ENCODE peak calls at places on chromosome 4, in eight cellular contexts. One of them, this sample, is unnamed.

GRCh38 chr4:143771269-143771668 is 70.8 kb upstream of the FREM3 start:
- DNase-seq in endothelial cell of umbilical vein: no peak
- DNase-seq in HCT116: no peak
- DNase-seq in GM23338: no peak
- DNase-seq in GM12878: no peak
- DNase-seq in HepG2: no peak
- DNase-seq in K562: no peak
- DNase-seq in H1: no peak
- DNase-seq in this sample: no peak

GRCh38 chr4:165355900-165356300 is 22.9 kb upstream of the CPE start:
- DNase-seq in endothelial cell of umbilical vein: peak; percentile 50
- DNase-seq in HCT116: peak; percentile 59
- DNase-seq in GM23338: peak; percentile 82
- DNase-seq in GM12878: no peak
- DNase-seq in HepG2: peak; percentile 72
- DNase-seq in K562: no peak
- DNase-seq in H1: no peak
- DNase-seq in this sample: no peak

GRCh38 chr4:3442959-3443749 is 1.4 kb downstream of the HGFAC start:
- DNase-seq in endothelial cell of umbilical vein: peak; percentile 27
- DNase-seq in HCT116: no peak
- DNase-seq in GM23338: peak; percentile 64
- DNase-seq in GM12878: no peak
- DNase-seq in HepG2: peak; percentile 39
- DNase-seq in K562: peak; percentile 84
- DNase-seq in H1: peak; percentile 93
- DNase-seq in this sample: no peak

GRCh38 chr4:74840931-74841330 is 46.6 kb upstream of the BTC start:
- DNase-seq in endothelial cell of umbilical vein: no peak
- DNase-seq in HCT116: no peak
- DNase-seq in GM23338: no peak
- DNase-seq in GM12878: no peak
- DNase-seq in HepG2: no peak
- DNase-seq in K562: no peak
- DNase-seq in H1: no peak
- DNase-seq in this sample: no peak

GRCh38 chr4:168451744-168452394 is 28.4 kb downstream of the DDX60L start:
- DNase-seq in endothelial cell of umbilical vein: peak; percentile 76
- DNase-seq in HCT116: peak; percentile 68
- DNase-seq in GM23338: no peak
- DNase-seq in GM12878: no peak
- DNase-seq in HepG2: no peak
- DNase-seq in K562: no peak
- DNase-seq in H1: no peak
- DNase-seq in this sample: no peak

GRCh38 chr4:38650133-38650532 is 13.9 kb upstream of the KLF3 start:
- DNase-seq in endothelial cell of umbilical vein: no peak
- DNase-seq in HCT116: no peak
- DNase-seq in GM23338: peak; percentile 34
- DNase-seq in GM12878: no peak
- DNase-seq in HepG2: no peak
- DNase-seq in K562: no peak
- DNase-seq in H1: no peak
- DNase-seq in this sample: no peak

GRCh38 chr4:140136509-140136908 is 17.5 kb downstream of the MAML3 start:
- DNase-seq in endothelial cell of umbilical vein: peak; percentile 20
- DNase-seq in HCT116: no peak
- DNase-seq in GM23338: no peak
- DNase-seq in GM12878: no peak
- DNase-seq in HepG2: no peak
- DNase-seq in K562: no peak
- DNase-seq in H1: no peak
- DNase-seq in this sample: no peak

GRCh38 chr4:4499438-4500123 is 42.3 kb downstream of the STX18 start:
- DNase-seq in endothelial cell of umbilical vein: no peak
- DNase-seq in HCT116: no peak
- DNase-seq in GM23338: no peak
- DNase-seq in GM12878: no peak
- DNase-seq in HepG2: no peak
- DNase-seq in K562: no peak
- DNase-seq in H1: no peak
- DNase-seq in this sample: no peak

GRCh38 chr4:123994917-123995316 is 598.3 kb downstream of the SPRY1 start:
- DNase-seq in endothelial cell of umbilical vein: no peak
- DNase-seq in HCT116: peak; percentile 7
- DNase-seq in GM23338: peak; percentile 49
- DNase-seq in GM12878: no peak
- DNase-seq in HepG2: no peak
- DNase-seq in K562: no peak
- DNase-seq in H1: no peak
- DNase-seq in this sample: no peak

GRCh38 chr4:112102875-112103370 is 42.3 kb upstream of the FAM241A start:
- DNase-seq in endothelial cell of umbilical vein: peak; percentile 19
- DNase-seq in HCT116: no peak
- DNase-seq in GM23338: no peak
- DNase-seq in GM12878: no peak
- DNase-seq in HepG2: no peak
- DNase-seq in K562: no peak
- DNase-seq in H1: no peak
- DNase-seq in this sample: no peak

GRCh38 chr4:112094330-112094729 is 50.9 kb upstream of the FAM241A start:
- DNase-seq in endothelial cell of umbilical vein: no peak
- DNase-seq in HCT116: no peak
- DNase-seq in GM23338: no peak
- DNase-seq in GM12878: no peak
- DNase-seq in HepG2: no peak
- DNase-seq in K562: no peak
- DNase-seq in H1: no peak
- DNase-seq in this sample: no peak

GRCh38 chr4:112098841-112099240 is 46.4 kb upstream of the FAM241A start:
- DNase-seq in endothelial cell of umbilical vein: no peak
- DNase-seq in HCT116: no peak
- DNase-seq in GM23338: no peak
- DNase-seq in GM12878: no peak
- DNase-seq in HepG2: no peak
- DNase-seq in K562: no peak
- DNase-seq in H1: no peak
- DNase-seq in this sample: no peak

DNA sequence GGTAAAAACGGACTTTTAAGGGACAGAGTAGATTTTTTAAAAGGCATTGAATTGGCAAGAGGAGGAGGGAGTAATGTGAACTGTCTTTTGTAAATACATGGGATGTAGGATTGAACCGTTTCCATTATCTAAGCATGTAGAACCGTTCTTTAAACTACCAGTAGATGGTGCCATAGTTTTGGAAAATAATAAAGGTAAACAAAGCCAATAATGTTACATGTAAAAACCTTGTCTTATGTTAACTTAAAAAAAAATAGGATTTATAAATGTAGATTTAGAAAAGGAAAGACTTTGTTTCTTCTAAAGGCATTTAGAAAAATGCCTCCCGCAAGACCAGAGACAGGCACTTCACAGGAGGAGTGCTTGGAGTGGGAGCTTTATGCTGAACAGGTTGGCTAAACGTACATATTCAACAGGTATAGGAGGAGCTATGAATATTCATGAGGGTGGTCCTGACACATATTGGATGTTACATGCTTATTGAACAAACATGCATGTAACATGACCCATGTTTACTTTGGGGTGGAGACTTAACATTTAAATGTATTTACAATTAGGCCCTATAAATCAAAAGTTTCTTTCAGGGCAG is 45.5 kb upstream of the FAM241A start:
- DNase-seq in endothelial cell of umbilical vein: peak; percentile 80
- DNase-seq in HCT116: peak; percentile 61
- DNase-seq in GM23338: peak; percentile 68
- DNase-seq in GM12878: peak; percentile 27
- DNase-seq in HepG2: peak; percentile 57
- DNase-seq in K562: peak; percentile 35
- DNase-seq in H1: no peak
- DNase-seq in this sample: peak; percentile 45
- H3K4me3 ChIP-seq in endothelial cell of umbilical vein: no peak overlapping the region
- H3K4me3 ChIP-seq in HCT116: no peak overlapping the region
- H3K4me3 ChIP-seq in GM23338: no peak overlapping the region
- H3K4me3 ChIP-seq in GM12878: no peak overlapping the region
- H3K4me3 ChIP-seq in HepG2: no peak overlapping the region
- H3K4me3 ChIP-seq in K562: no peak overlapping the region
- H3K4me3 ChIP-seq in H1: no peak overlapping the region
- H3K4me3 ChIP-seq in this sample: no peak overlapping the region

GRCh38 chr4:13169731-13170130 is 314.4 kb downstream of the RAB28 start:
- DNase-seq in endothelial cell of umbilical vein: no peak
- DNase-seq in HCT116: no peak
- DNase-seq in GM23338: no peak
- DNase-seq in GM12878: no peak
- DNase-seq in HepG2: no peak
- DNase-seq in K562: no peak
- DNase-seq in H1: no peak
- DNase-seq in this sample: no peak

GRCh38 chr4:13176603-13177190 is 307.4 kb downstream of the RAB28 start:
- DNase-seq in endothelial cell of umbilical vein: no peak
- DNase-seq in HCT116: no peak
- DNase-seq in GM23338: no peak
- DNase-seq in GM12878: no peak
- DNase-seq in HepG2: no peak
- DNase-seq in K562: no peak
- DNase-seq in H1: no peak
- DNase-seq in this sample: no peak

GRCh38 chr4:13170131-13170530 is 314.0 kb downstream of the RAB28 start:
- DNase-seq in endothelial cell of umbilical vein: no peak
- DNase-seq in HCT116: no peak
- DNase-seq in GM23338: no peak
- DNase-seq in GM12878: no peak
- DNase-seq in HepG2: no peak
- DNase-seq in K562: no peak
- DNase-seq in H1: no peak
- DNase-seq in this sample: no peak

GRCh38 chr4:13171292-13172057 is 312.7 kb downstream of the RAB28 start:
- DNase-seq in endothelial cell of umbilical vein: no peak
- DNase-seq in HCT116: no peak
- DNase-seq in GM23338: peak; percentile 7
- DNase-seq in GM12878: no peak
- DNase-seq in HepG2: no peak
- DNase-seq in K562: no peak
- DNase-seq in H1: no peak
- DNase-seq in this sample: no peak

DNA sequence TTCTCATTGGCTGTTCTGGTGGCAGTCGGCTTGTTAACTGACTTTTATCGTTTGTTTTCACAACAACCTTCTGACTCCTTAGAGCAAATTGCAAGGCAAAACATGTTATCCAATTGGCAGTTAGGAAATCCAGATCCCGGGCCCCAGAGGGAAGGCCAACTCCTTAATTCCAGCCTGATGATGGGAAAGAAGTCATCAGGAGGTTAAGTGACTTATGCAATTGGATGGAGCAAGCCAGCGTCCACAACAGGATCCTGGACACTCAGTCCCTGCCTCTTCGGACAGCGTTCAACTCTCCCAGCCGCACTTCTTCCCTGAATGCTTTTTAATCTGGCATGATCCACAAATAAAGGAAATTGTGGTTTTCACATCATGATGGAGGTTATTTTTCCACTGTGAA is 310.2 kb downstream of the RAB28 start:
- DNase-seq in endothelial cell of umbilical vein: no peak
- DNase-seq in HCT116: no peak
- DNase-seq in GM23338: no peak
- DNase-seq in GM12878: no peak
- DNase-seq in HepG2: no peak
- DNase-seq in K562: no peak
- DNase-seq in H1: no peak
- DNase-seq in this sample: no peak
- TF ChIP-seq POLR2AphosphoS5 in endothelial cell of umbilical vein: no peak
- TF ChIP-seq POLR2AphosphoS5 in HCT116: no peak
- TF ChIP-seq POLR2AphosphoS5 in GM23338: no peak
- TF ChIP-seq POLR2AphosphoS5 in GM12878: no peak
- TF ChIP-seq POLR2AphosphoS5 in HepG2: no peak
- TF ChIP-seq POLR2AphosphoS5 in K562: no peak
- TF ChIP-seq POLR2AphosphoS5 in H1: no peak
- TF ChIP-seq POLR2AphosphoS5 in this sample: no peak

DNA sequence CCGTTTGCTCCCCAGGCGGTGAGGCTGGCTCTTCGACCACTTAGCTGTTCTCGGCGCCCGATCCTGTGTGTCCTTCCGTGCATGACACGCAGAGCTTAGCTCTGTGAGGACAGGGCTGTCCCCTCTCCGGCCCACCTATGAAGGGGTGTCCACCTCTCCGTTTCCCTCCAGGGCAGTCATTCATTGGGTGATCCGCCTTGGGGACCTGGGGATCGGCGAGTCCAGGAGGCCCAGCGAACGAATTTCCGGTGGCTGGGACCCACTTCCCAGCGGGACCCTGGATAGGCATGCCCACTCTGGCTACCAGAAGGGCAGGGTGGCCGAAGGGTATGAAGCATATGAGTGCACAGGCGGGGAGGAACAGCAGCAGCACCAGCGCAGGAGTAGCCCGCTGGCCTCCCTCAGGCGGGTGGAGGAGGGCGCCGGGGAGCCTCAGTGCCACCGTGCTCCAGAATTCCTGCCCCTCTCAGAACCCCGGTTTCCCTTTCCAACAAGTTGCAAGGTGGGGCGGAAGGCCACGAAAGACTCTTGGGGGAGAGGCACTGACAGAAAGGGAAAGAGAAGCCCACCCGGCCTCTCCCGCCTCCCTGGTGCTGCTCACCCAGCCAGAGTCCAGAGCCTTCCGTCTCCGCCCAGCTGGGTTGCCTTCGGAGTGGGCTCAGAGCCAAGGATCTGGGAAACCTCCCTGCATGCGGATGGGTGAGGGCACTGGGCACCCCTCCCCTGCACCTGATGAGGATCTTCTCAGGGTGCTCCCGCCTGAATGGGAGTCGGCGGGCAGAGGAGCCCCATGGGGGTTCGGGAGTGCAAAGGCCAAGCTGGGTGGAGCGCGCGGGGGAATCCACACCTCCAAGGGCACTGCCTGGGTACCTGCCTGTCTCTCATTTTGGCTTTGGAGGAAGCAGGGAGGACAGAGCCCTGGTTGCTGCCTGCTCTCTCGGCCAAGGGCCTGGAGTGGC is 8.6 kb downstream of the HMX1 start:
- DNase-seq in endothelial cell of umbilical vein: no peak
- DNase-seq in HCT116: no peak
- DNase-seq in GM23338: peak; percentile 27
- DNase-seq in GM12878: no peak
- DNase-seq in HepG2: no peak
- DNase-seq in K562: no peak
- DNase-seq in H1: peak; percentile 58
- DNase-seq in this sample: no peak
- TF ChIP-seq EZH2 in endothelial cell of umbilical vein: no peak
- TF ChIP-seq EZH2 in HCT116: no peak
- TF ChIP-seq EZH2 in GM23338: peak; percentile 81
- TF ChIP-seq EZH2 in GM12878: no peak
- TF ChIP-seq EZH2 in HepG2: no peak
- TF ChIP-seq EZH2 in K562: no peak
- TF ChIP-seq EZH2 in H1: peak; percentile 94
- TF ChIP-seq EZH2 in this sample: no peak

DNA sequence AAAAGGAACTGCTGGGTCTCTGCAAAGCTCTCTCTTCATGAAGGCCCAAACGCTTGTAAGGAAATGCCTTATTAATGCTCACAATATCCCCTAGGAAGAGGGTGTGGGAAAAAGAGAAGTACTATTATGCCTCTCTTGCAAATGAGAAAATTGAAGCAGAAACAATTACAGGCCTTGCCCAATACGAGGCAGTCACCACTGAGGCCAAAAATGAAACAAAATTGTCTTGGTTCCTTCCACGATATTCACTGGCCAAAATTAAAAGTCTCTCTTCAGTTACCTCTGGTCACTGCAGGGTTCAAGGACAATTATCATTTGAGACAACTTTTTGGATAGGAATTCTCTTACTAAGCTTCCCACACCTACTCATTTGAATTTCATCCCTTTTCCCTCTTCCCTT is 3.1 kb downstream of the SCARB2 start:
- DNase-seq in endothelial cell of umbilical vein: no peak
- DNase-seq in HCT116: no peak
- DNase-seq in GM23338: no peak
- DNase-seq in GM12878: no peak
- DNase-seq in HepG2: no peak
- DNase-seq in K562: no peak
- DNase-seq in H1: no peak
- DNase-seq in this sample: no peak
- H3K4me3 ChIP-seq in endothelial cell of umbilical vein: no peak overlapping the region
- H3K4me3 ChIP-seq in HCT116: no peak overlapping the region
- H3K4me3 ChIP-seq in GM23338: no peak overlapping the region
- H3K4me3 ChIP-seq in GM12878: no peak overlapping the region
- H3K4me3 ChIP-seq in HepG2: no peak overlapping the region
- H3K4me3 ChIP-seq in K562: no peak overlapping the region
- H3K4me3 ChIP-seq in H1: no peak overlapping the region
- H3K4me3 ChIP-seq in this sample: no peak overlapping the region

This sample was measured in SK-N-MC.